ENCODE peak calls at places on chromosomes 5 and 9, in five cellular contexts. A, D, S, Y and P are unnamed samples.

GRCh38 chr9:123807241-123807640 is 122.7 kb downstream of the DENND1A start:
- DNase-seq in A (no peak), D (no peak), S (no peak), Y (no peak), P (no peak)

GRCh38 chr9:127660886-127661285 is 45.9 kb upstream of the CFAP157 start:
- DNase-seq in A (no peak), D (no peak), S (no peak), Y (no peak), P (no peak)

GRCh38 chr5:154474267-154474956 is 3.6 kb downstream of the HAND1 start:
- DNase-seq in A (no peak), D (no peak), S (no peak), Y (no peak), P (no peak)

GRCh38 chr9:96491079-96491879 is 41.3 kb downstream of the HABP4 start:
- DNase-seq in A (peak; percentile 35), D (peak; percentile 79), S (no peak), Y (no peak), P (no peak)

GRCh38 chr9:79623799-79624721 is 52.3 kb downstream of the TLE4 start:
- DNase-seq in A (no peak), D (no peak), S (no peak), Y (peak; percentile 69), P (no peak)

GRCh38 chr5:9456435-9457042 is 89.3 kb downstream of the SEMA5A start:
- DNase-seq in A (no peak), D (peak; percentile 91), S (peak; percentile 30), Y (no peak), P (no peak)

GRCh38 chr5:3546028-3546427 is 49.6 kb upstream of the IRX1 start:
- DNase-seq in A (no peak), D (no peak), S (no peak), Y (no peak), P (no peak)

GRCh38 chr5:167967494-167968180 is 323.8 kb upstream of the WWC1 start:
- DNase-seq in A (no peak), D (peak; percentile 18), S (no peak), Y (no peak), P (no peak)

GRCh38 chr9:83596899-83597504 is 25.9 kb upstream of the IDNK start:
- DNase-seq in A (peak; percentile 27), D (peak; percentile 23), S (peak; percentile 54), Y (peak; percentile 43), P (no peak)

GRCh38 chr5:119367502-119368237 is 11.9 kb downstream of the TNFAIP8 start:
- DNase-seq in A (no peak), D (peak; percentile 31), S (no peak), Y (peak; percentile 57), P (no peak)

GRCh38 chr5:57450991-57451876 is 31.4 kb downstream of the ACTBL2 start:
- DNase-seq in A (no peak), D (peak; percentile 73), S (peak; percentile 27), Y (no peak), P (no peak)

GRCh38 chr5:151126199-151126645 is 31.4 kb downstream of the ANXA6 start:
- DNase-seq in A (peak; percentile 38), D (peak; percentile 71), S (peak; percentile 75), Y (peak; percentile 64), P (no peak)
- TF ChIP-seq CTCF in A (peak; percentile 90), D (peak; percentile 59), S (peak; percentile 81), Y (peak; percentile 91), P (peak; percentile 81)

GRCh38 chr5:52896524-52897237 is 92.5 kb upstream of the ITGA2 start:
- DNase-seq in A (no peak), D (no peak), S (no peak), Y (no peak), P (no peak)

GRCh38 chr5:52895070-52895469 is 94.1 kb upstream of the ITGA2 start:
- DNase-seq in A (no peak), D (peak; percentile 50), S (peak; percentile 69), Y (no peak), P (no peak)

GRCh38 chr5:52894451-52894850 is 94.7 kb upstream of the ITGA2 start:
- DNase-seq in A (no peak), D (no peak), S (no peak), Y (no peak), P (no peak)

GRCh38 chr5:52897238-52897614 is 91.9 kb upstream of the ITGA2 start:
- DNase-seq in A (no peak), D (no peak), S (no peak), Y (no peak), P (no peak)

GRCh38 chr5:52895572-52896296 is 93.4 kb upstream of the ITGA2 start:
- DNase-seq in A (no peak), D (no peak), S (no peak), Y (no peak), P (no peak)
- H3K4me1 ChIP-seq in A (no peaks in the 10 kb centered on the region), D (peaks cover 17% of the 10 kb centered on the region), S (peaks cover 22% of the 10 kb centered on the region), Y (no peaks in the 10 kb centered on the region), P (peaks cover 69% of the 10 kb centered on the region)

DNA sequence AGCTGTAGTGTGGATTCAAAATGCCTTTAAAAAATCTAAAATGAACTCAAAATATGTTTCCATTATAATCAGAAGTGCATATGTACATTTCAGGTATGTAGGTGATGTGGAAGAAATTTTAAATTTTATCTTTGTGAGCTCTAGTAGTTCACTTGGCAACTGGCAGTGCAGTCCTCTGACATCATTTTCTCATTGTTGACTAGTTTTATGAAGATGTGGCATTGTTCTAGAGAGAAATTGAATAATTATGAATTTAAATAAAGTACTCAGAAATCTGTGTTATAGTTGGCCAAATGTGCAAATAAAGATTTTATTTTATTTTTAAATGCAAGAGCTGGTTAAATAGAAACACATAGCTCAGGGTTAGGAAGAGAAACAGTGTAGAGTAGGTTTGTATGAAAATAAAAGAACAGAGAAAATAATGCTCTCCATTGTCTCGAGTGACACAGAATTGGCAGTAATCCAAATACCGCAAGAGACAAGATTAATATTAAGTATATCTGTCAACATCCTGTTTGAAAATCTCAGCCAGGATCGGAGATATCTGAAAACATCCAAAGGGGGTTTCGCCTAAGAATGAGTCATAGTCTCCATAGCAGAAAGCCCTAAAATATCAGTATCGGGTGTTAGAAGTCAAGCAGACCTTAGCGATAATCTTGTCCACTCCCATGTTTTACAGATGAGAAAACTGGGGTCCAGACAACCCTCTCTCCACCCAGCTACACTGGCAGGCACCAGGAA is 189.4 kb downstream of the CCDC192 start:
- DNase-seq in A (peak; percentile 59), D (peak; percentile 50), S (peak; percentile 10), Y (peak; percentile 93), P (no peak)
- H3K4me3 ChIP-seq in A (peak overlapping the region; percentile 18), D (no peak overlapping the region), S (peak overlapping the region; percentile 11), Y (peak overlapping the region; percentile 16), P (no peak overlapping the region)

GRCh38 chr5:31809037-31809910 is 170.3 kb downstream of the PDZD2 start:
- DNase-seq in A (peak; percentile 68), D (peak; percentile 73), S (peak; percentile 82), Y (peak; percentile 84), P (peak; percentile 4)
- TF ChIP-seq CTCF in A (peak; percentile 96), D (peak; percentile 74), S (peak; percentile 65), Y (peak; percentile 91), P (peak; percentile 82)

DNA sequence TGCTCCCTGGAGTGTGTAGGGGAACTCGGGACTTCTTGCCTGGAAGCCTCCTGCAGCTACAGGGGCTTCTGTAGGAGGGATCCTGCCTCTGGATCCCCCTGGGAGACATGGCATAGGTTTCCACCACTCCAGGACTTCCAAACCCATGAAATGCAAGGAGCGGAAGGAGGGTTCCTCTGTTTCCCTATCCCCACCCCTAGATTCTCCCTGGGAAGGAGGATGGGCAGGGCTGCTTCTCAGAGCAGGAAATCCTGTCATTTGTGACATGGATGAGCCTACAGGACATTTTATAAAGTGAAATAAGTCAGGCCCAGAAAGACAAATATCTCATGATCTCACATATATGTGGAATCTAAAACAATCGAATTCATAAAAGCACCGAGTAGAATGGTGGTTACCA is 23.5 kb upstream of the SLC25A48 start:
- DNase-seq in A (no peak), D (no peak), S (no peak), Y (no peak), P (no peak)
- H3K4me1 ChIP-seq in A (no peaks in the 10 kb centered on the region), D (no peaks in the 10 kb centered on the region), S (no peaks in the 10 kb centered on the region), Y (no peaks in the 10 kb centered on the region), P (no peaks in the 10 kb centered on the region)

GRCh38 chr9:128885376-128885775 is 3.4 kb downstream of the LRRC8A start:
- DNase-seq in A (no peak), D (no peak), S (no peak), Y (no peak), P (no peak)

GRCh38 chr9:128882677-128883590 is 1.0 kb downstream of the LRRC8A start:
- DNase-seq in A (no peak), D (peak; percentile 29), S (peak; percentile 47), Y (no peak), P (no peak)

GRCh38 chr9:128885798-128886197 is 3.9 kb downstream of the LRRC8A start:
- DNase-seq in A (no peak), D (no peak), S (no peak), Y (no peak), P (no peak)

GRCh38 chr9:128881884-128882676 is at the start of the genes KYAT1 and LRRC8A:
- DNase-seq in A (peak; percentile 92), D (peak; percentile 94), S (peak; percentile 95), Y (peak; percentile 95), P (peak; percentile 93)

DNA sequence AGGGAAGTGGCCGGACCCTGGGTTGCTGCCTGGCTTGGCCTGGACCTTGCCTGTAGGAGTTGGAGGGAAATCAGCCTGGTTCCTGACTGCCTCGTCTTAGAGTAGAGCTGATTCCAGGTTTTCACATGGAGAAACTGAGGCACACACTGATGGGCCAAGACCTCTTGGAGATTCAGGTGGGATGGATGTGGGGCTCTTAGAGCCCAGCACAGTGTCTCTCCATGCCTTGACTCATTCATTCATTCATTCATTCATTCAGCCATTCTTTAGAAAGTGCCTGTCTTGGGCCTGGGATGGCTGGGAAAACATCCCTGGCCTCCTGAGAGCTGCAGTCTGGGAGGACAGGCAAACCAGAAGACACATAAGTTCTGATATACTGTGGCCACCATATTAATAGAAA is 2.2 kb downstream of the LRRC8A start:
- DNase-seq in A (no peak), D (no peak), S (no peak), Y (no peak), P (no peak)
- H3K4me3 ChIP-seq in A (no peak overlapping the region), D (no peak overlapping the region), S (peak overlapping the region; percentile 100), Y (peak overlapping the region; percentile 100), P (peak overlapping the region; percentile 96)

GRCh38 chr9:133782157-133783130 is 44.3 kb upstream of the SARDH start:
- DNase-seq in A (peak; percentile 26), D (peak; percentile 64), S (peak; percentile 90), Y (peak; percentile 64), P (no peak)
- TF ChIP-seq CTCF in A (peak; percentile 75), D (peak; percentile 81), S (peak; percentile 89), Y (peak; percentile 77), P (peak; percentile 63)

DNA sequence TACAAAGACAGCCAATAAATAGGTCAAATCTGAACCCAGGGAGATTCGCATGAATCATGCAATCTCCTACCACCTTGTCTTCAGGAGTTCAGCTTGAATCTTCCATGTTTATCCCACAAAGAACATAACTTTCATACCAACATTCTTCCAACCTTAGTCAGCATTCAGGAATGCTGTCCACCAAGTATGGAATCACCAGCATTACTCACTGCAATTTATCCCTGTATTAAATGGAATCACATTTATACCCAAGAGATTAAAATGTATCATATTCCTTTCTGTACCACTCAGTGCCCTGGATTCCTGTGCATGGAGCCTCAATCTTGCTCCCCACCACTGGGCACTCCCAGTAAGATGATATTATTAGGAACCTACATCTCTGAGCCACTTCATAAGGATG is 162.6 kb downstream of the GLIS3 start:
- DNase-seq in A (peak; percentile 85), D (peak; percentile 87), S (no peak), Y (peak; percentile 96), P (no peak)
- H3K4me1 ChIP-seq in A (peaks cover 41% of the 10 kb centered on the region), D (peaks cover 23% of the 10 kb centered on the region), S (no peaks in the 10 kb centered on the region), Y (peaks cover 40% of the 10 kb centered on the region), P (peaks cover 21% of the 10 kb centered on the region)

GRCh38 chr9:135188681-135189151 is 101.2 kb downstream of the OLFM1 start:
- DNase-seq in A (no peak), D (no peak), S (no peak), Y (no peak), P (no peak)
- H3K4me3 ChIP-seq in A (no peak overlapping the region), D (no peak overlapping the region), S (no peak overlapping the region), Y (no peak overlapping the region), P (no peak overlapping the region)